ENCODE peak calls at places on chromosomes 13 and 19, in six cellular contexts. One of them, this sample, is unnamed.

GRCh38 chr19:28864024-28864503 is 348.9 kb downstream of the UQCRFS1 start:
- DNase-seq in SK-N-SH: no peak
- DNase-seq in HCT116: no peak
- DNase-seq in HepG2: no peak
- DNase-seq in H1: no peak
- DNase-seq in GM12878: no peak
- DNase-seq in this sample: no peak

GRCh38 chr19:16036941-16037340 is 39.4 kb upstream of the TPM4 start:
- DNase-seq in SK-N-SH: no peak
- DNase-seq in HCT116: no peak
- DNase-seq in HepG2: no peak
- DNase-seq in H1: no peak
- DNase-seq in GM12878: no peak
- DNase-seq in this sample: no peak

GRCh38 chr19:1567116-1567847 is 843 bp downstream of the MEX3D start:
- DNase-seq in SK-N-SH: peak
- DNase-seq in HCT116: no peak
- DNase-seq in HepG2: no peak
- DNase-seq in H1: no peak
- DNase-seq in GM12878: no peak
- DNase-seq in this sample: peak

GRCh38 chr19:38319421-38320258 is at the start of gene KCNK6:
- DNase-seq in SK-N-SH: peak
- DNase-seq in HCT116: no peak
- DNase-seq in HepG2: no peak
- DNase-seq in H1: peak
- DNase-seq in GM12878: no peak
- DNase-seq in this sample: peak

GRCh38 chr13:53250272-53250875 is 221.8 kb downstream of the OLFM4 start:
- DNase-seq in SK-N-SH: peak
- DNase-seq in HCT116: peak
- DNase-seq in HepG2: peak
- DNase-seq in H1: no peak
- DNase-seq in GM12878: peak
- DNase-seq in this sample: peak

GRCh38 chr13:103557878-103558277 is 491.7 kb upstream of the SLC10A2 start:
- DNase-seq in SK-N-SH: no peak
- DNase-seq in HCT116: no peak
- DNase-seq in HepG2: no peak
- DNase-seq in H1: no peak
- DNase-seq in GM12878: no peak
- DNase-seq in this sample: no peak

GRCh38 chr19:7104783-7105447 is 35.4 kb downstream of the ZNF557 start:
- DNase-seq in SK-N-SH: no peak
- DNase-seq in HCT116: no peak
- DNase-seq in HepG2: no peak
- DNase-seq in H1: no peak
- DNase-seq in GM12878: peak
- DNase-seq in this sample: no peak

GRCh38 chr13:48733739-48734329 is 80.1 kb downstream of the CYSLTR2 start:
- DNase-seq in SK-N-SH: no peak
- DNase-seq in HCT116: no peak
- DNase-seq in HepG2: no peak
- DNase-seq in H1: no peak
- DNase-seq in GM12878: no peak
- DNase-seq in this sample: no peak

GRCh38 chr19:518292-519231 is 11.3 kb downstream of the TPGS1 start:
- DNase-seq in SK-N-SH: no peak
- DNase-seq in HCT116: no peak
- DNase-seq in HepG2: no peak
- DNase-seq in H1: peak
- DNase-seq in GM12878: no peak
- DNase-seq in this sample: no peak

GRCh38 chr19:5154129-5154798 is 185.4 kb downstream of the KDM4B start:
- DNase-seq in SK-N-SH: peak
- DNase-seq in HCT116: no peak
- DNase-seq in HepG2: peak
- DNase-seq in H1: peak
- DNase-seq in GM12878: no peak
- DNase-seq in this sample: peak

GRCh38 chr13:20654156-20654555 is 49.3 kb upstream of the IL17D start:
- DNase-seq in SK-N-SH: no peak
- DNase-seq in HCT116: no peak
- DNase-seq in HepG2: no peak
- DNase-seq in H1: no peak
- DNase-seq in GM12878: no peak
- DNase-seq in this sample: no peak

GRCh38 chr13:91398413-91399188 is at the start of gene GPC5:
- DNase-seq in SK-N-SH: peak
- DNase-seq in HCT116: peak
- DNase-seq in HepG2: peak
- DNase-seq in H1: peak
- DNase-seq in GM12878: no peak
- DNase-seq in this sample: peak

GRCh38 chr13:26168276-26168814 is 53.8 kb downstream of the RNF6 start:
- DNase-seq in SK-N-SH: no peak
- DNase-seq in HCT116: no peak
- DNase-seq in HepG2: no peak
- DNase-seq in H1: no peak
- DNase-seq in GM12878: no peak
- DNase-seq in this sample: peak

GRCh38 chr13:24460256-24460655 is 52.3 kb downstream of the PARP4 start:
- DNase-seq in SK-N-SH: no peak
- DNase-seq in HCT116: no peak
- DNase-seq in HepG2: no peak
- DNase-seq in H1: no peak
- DNase-seq in GM12878: no peak
- DNase-seq in this sample: no peak

GRCh38 chr13:41533676-41534075 is 76.3 kb downstream of the RGCC start:
- DNase-seq in SK-N-SH: no peak
- DNase-seq in HCT116: no peak
- DNase-seq in HepG2: no peak
- DNase-seq in H1: no peak
- DNase-seq in GM12878: no peak
- DNase-seq in this sample: no peak

GRCh38 chr19:1035998-1036621 is 3.8 kb upstream of the ABCA7 start:
- DNase-seq in SK-N-SH: no peak
- DNase-seq in HCT116: no peak
- DNase-seq in HepG2: no peak
- DNase-seq in H1: no peak
- DNase-seq in GM12878: no peak
- DNase-seq in this sample: no peak

GRCh38 chr13:73859841-73860240 is 274.4 kb downstream of the KLF12 start:
- DNase-seq in SK-N-SH: no peak
- DNase-seq in HCT116: no peak
- DNase-seq in HepG2: no peak
- DNase-seq in H1: no peak
- DNase-seq in GM12878: no peak
- DNase-seq in this sample: no peak

GRCh38 chr19:49957262-49957915 is 3.6 kb downstream of the SIGLEC11 start:
- DNase-seq in SK-N-SH: no peak
- DNase-seq in HCT116: no peak
- DNase-seq in HepG2: no peak
- DNase-seq in H1: no peak
- DNase-seq in GM12878: no peak
- DNase-seq in this sample: no peak

GRCh38 chr19:22144394-22144793 is 52.4 kb downstream of the ZNF676 start:
- DNase-seq in SK-N-SH: peak
- DNase-seq in HCT116: peak
- DNase-seq in HepG2: no peak
- DNase-seq in H1: peak
- DNase-seq in GM12878: no peak
- DNase-seq in this sample: no peak

GRCh38 chr13:24672141-24673132 is 7.8 kb upstream of the ATP12A start:
- DNase-seq in SK-N-SH: no peak
- DNase-seq in HCT116: no peak
- DNase-seq in HepG2: no peak
- DNase-seq in H1: no peak
- DNase-seq in GM12878: no peak
- DNase-seq in this sample: no peak

GRCh38 chr19:48539503-48540096 is 12.4 kb upstream of the SULT2B1 start:
- DNase-seq in SK-N-SH: peak
- DNase-seq in HCT116: no peak
- DNase-seq in HepG2: no peak
- DNase-seq in H1: no peak
- DNase-seq in GM12878: no peak
- DNase-seq in this sample: no peak

GRCh38 chr19:38559428-38560401 is 58.0 kb downstream of the MAP4K1 start:
- DNase-seq in SK-N-SH: no peak
- DNase-seq in HCT116: no peak
- DNase-seq in HepG2: no peak
- DNase-seq in H1: no peak
- DNase-seq in GM12878: peak
- DNase-seq in this sample: no peak

GRCh38 chr13:80858131-80858530 is 517.2 kb upstream of the SPRY2 start:
- DNase-seq in SK-N-SH: no peak
- DNase-seq in HCT116: no peak
- DNase-seq in HepG2: no peak
- DNase-seq in H1: no peak
- DNase-seq in GM12878: no peak
- DNase-seq in this sample: no peak

GRCh38 chr19:29539131-29539530 is 13.3 kb downstream of the VSTM2B start:
- DNase-seq in SK-N-SH: no peak
- DNase-seq in HCT116: no peak
- DNase-seq in HepG2: no peak
- DNase-seq in H1: peak
- DNase-seq in GM12878: no peak
- DNase-seq in this sample: no peak

GRCh38 chr13:19822673-19823072 is 39.9 kb upstream of the PSPC1 start:
- DNase-seq in SK-N-SH: no peak
- DNase-seq in HCT116: no peak
- DNase-seq in HepG2: no peak
- DNase-seq in H1: no peak
- DNase-seq in GM12878: no peak
- DNase-seq in this sample: no peak

GRCh38 chr13:29923554-29924481 is 73.4 kb upstream of the UBL3 start:
- DNase-seq in SK-N-SH: peak
- DNase-seq in HCT116: peak
- DNase-seq in HepG2: peak
- DNase-seq in H1: peak
- DNase-seq in GM12878: no peak
- DNase-seq in this sample: peak

GRCh38 chr19:23904406-23904805 is 10.3 kb upstream of the ZNF726 start:
- DNase-seq in SK-N-SH: no peak
- DNase-seq in HCT116: no peak
- DNase-seq in HepG2: no peak
- DNase-seq in H1: no peak
- DNase-seq in GM12878: no peak
- DNase-seq in this sample: no peak

GRCh38 chr19:30584121-30584520 is 211.9 kb downstream of the ZNF536 start:
- DNase-seq in SK-N-SH: no peak
- DNase-seq in HCT116: no peak
- DNase-seq in HepG2: no peak
- DNase-seq in H1: no peak
- DNase-seq in GM12878: no peak
- DNase-seq in this sample: no peak

DNA sequence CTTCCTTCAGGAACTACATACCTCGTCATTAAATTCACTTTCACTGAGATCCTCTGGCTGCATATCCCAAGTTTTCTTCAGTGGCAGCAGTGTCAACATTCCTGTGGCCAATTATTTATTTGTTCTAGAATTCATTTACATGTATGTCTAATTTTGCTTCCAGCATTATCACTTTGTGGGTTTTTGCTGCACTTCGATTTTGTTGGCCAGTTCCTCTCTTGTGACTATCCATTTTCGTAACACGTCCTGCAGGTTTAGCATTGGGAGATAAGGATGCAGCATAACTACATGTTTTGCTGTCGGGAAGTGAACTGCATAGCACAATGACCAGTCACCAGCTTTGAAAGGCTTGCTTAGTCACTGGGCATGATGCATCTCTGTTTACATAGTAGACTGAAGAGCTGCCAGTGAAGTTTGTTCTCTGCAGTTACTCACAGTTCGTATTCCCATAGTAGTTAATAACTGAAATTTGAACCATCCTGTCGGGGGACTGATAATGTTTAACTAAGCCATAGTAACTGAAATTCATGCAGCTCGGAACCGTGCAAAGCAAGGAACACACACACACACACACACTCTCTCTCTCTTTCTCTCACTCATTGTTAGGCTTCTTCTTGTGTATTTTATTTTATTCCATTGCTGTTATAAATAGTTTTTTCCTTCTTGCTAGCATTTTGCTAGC is 28.3 kb downstream of the ZNF507 start:
- DNase-seq in SK-N-SH: no peak
- DNase-seq in HCT116: peak
- DNase-seq in HepG2: peak
- DNase-seq in H1: no peak
- DNase-seq in GM12878: no peak
- DNase-seq in this sample: peak
- TF ChIP-seq JUND in SK-N-SH: peak
- TF ChIP-seq JUND in HCT116: peak
- TF ChIP-seq JUND in HepG2: peak
- TF ChIP-seq JUND in H1: no peak
- TF ChIP-seq JUND in GM12878: no peak
- TF ChIP-seq JUND in this sample: no peak

GRCh38 chr13:107069107-107069776 is 501.3 kb upstream of the ARGLU1 start:
- DNase-seq in SK-N-SH: peak
- DNase-seq in HCT116: no peak
- DNase-seq in HepG2: no peak
- DNase-seq in H1: no peak
- DNase-seq in GM12878: no peak
- DNase-seq in this sample: peak
- TF ChIP-seq JUND in SK-N-SH: no peak
- TF ChIP-seq JUND in HCT116: no peak
- TF ChIP-seq JUND in HepG2: no peak
- TF ChIP-seq JUND in H1: no peak
- TF ChIP-seq JUND in GM12878: no peak
- TF ChIP-seq JUND in this sample: no peak

GRCh38 chr19:40605201-40605971 is 4.2 kb downstream of the LTBP4 start:
- DNase-seq in SK-N-SH: peak
- DNase-seq in HCT116: peak
- DNase-seq in HepG2: peak
- DNase-seq in H1: peak
- DNase-seq in GM12878: peak
- DNase-seq in this sample: peak
- TF ChIP-seq JUND in SK-N-SH: no peak
- TF ChIP-seq JUND in HCT116: no peak
- TF ChIP-seq JUND in HepG2: no peak
- TF ChIP-seq JUND in H1: no peak
- TF ChIP-seq JUND in GM12878: no peak
- TF ChIP-seq JUND in this sample: no peak

GRCh38 chr13:71607575-71607974 is 259.4 kb downstream of the DACH1 start:
- DNase-seq in SK-N-SH: no peak
- DNase-seq in HCT116: no peak
- DNase-seq in HepG2: no peak
- DNase-seq in H1: no peak
- DNase-seq in GM12878: no peak
- DNase-seq in this sample: no peak

GRCh38 chr13:71602327-71602726 is 264.7 kb downstream of the DACH1 start:
- DNase-seq in SK-N-SH: no peak
- DNase-seq in HCT116: no peak
- DNase-seq in HepG2: no peak
- DNase-seq in H1: no peak
- DNase-seq in GM12878: no peak
- DNase-seq in this sample: no peak

GRCh38 chr13:71606818-71607217 is 260.2 kb downstream of the DACH1 start:
- DNase-seq in SK-N-SH: no peak
- DNase-seq in HCT116: no peak
- DNase-seq in HepG2: no peak
- DNase-seq in H1: no peak
- DNase-seq in GM12878: no peak
- DNase-seq in this sample: no peak

GRCh38 chr13:71605744-71606143 is 261.3 kb downstream of the DACH1 start:
- DNase-seq in SK-N-SH: no peak
- DNase-seq in HCT116: no peak
- DNase-seq in HepG2: no peak
- DNase-seq in H1: no peak
- DNase-seq in GM12878: no peak
- DNase-seq in this sample: no peak

GRCh38 chr13:71603255-71603654 is 263.7 kb downstream of the DACH1 start:
- DNase-seq in SK-N-SH: no peak
- DNase-seq in HCT116: no peak
- DNase-seq in HepG2: no peak
- DNase-seq in H1: no peak
- DNase-seq in GM12878: no peak
- DNase-seq in this sample: no peak
- TF ChIP-seq JUND in SK-N-SH: no peak
- TF ChIP-seq JUND in HCT116: no peak
- TF ChIP-seq JUND in HepG2: no peak
- TF ChIP-seq JUND in H1: no peak
- TF ChIP-seq JUND in GM12878: no peak
- TF ChIP-seq JUND in this sample: no peak

This sample was measured in T47D.